ENCODE peak calls at places on chromosomes 13 and 19, in five cellular contexts. E is stimulated activated naive CD8-positive, alpha-beta T cell treated with anti-CD3 and anti-CD28 coated beads, Interleukin-15, Interleukin-2, amounts not matched to agents 100 U/mL and 50 U/mL, for 24 hours; A is fibroblast of the aortic adventitia; I is CD8-positive, alpha-beta memory T cell; K is astrocyte of the spinal cord. X is an unnamed sample.

GRCh38 chr19:49689133-49690072 is at the start of gene ADM5:
- DNase-seq in A (no peak), K (no peak), I (no peak), E (peak), X (peak)

GRCh38 chr13:27599096-27599495 is 21.2 kb downstream of the LNX2 start:
- DNase-seq in E (no peak), K (no peak), A (no peak), I (no peak), X (no peak)

GRCh38 chr13:55199132-55199531 is 1941.6 kb upstream of the PRR20A start:
- DNase-seq in K (no peak), A (no peak), E (no peak), I (no peak), X (no peak)

GRCh38 chr13:26017932-26018690 is 33.7 kb downstream of the SHISA2 start:
- DNase-seq in A (peak), K (no peak), E (no peak), I (no peak), X (no peak)

GRCh38 chr19:46133101-46133627 is 8.7 kb upstream of the IGFL3 start:
- DNase-seq in E (no peak), K (peak), I (no peak), A (peak), X (no peak)

GRCh38 chr13:95535243-95535642 is 17.3 kb upstream of the CLDN10 start:
- DNase-seq in A (peak), I (no peak), E (no peak), K (peak), X (no peak)

GRCh38 chr13:112931028-112931934 is 37.7 kb upstream of the MCF2L start:
- DNase-seq in I (no peak), A (peak), E (no peak), K (peak), X (no peak)

GRCh38 chr19:31882709-31883108 is 462.7 kb upstream of the ZNF507 start:
- DNase-seq in I (no peak), K (no peak), E (no peak), A (no peak), X (no peak)

GRCh38 chr19:35159606-35160005 is 5.1 kb downstream of the FXYD5 start:
- DNase-seq in A (no peak), I (no peak), E (no peak), K (no peak), X (no peak)

GRCh38 chr19:18317998-18318800 is 4.7 kb downstream of the LSM4 start:
- DNase-seq in E (peak), I (peak), K (no peak), A (no peak), X (peak)

GRCh38 chr13:97262058-97262457 is 39.9 kb downstream of the MBNL2 start:
- DNase-seq in K (no peak), E (peak), A (no peak), I (peak), X (peak)

GRCh38 chr13:78599911-78600310 is 3.4 kb downstream of the POU4F1 start:
- DNase-seq in K (no peak), I (no peak), E (no peak), A (no peak), X (no peak)

GRCh38 chr13:105952233-105952767 is 583.2 kb downstream of the EFNB2 start:
- DNase-seq in A (no peak), I (no peak), K (no peak), E (no peak), X (no peak)

GRCh38 chr19:37845932-37846331 is 60.5 kb downstream of the WDR87 start:
- DNase-seq in K (peak), I (no peak), A (no peak), E (no peak), X (no peak)

GRCh38 chr19:42280761-42281174 is 11.7 kb downstream of the CIC start:
- DNase-seq in A (no peak), K (peak), E (peak), I (peak), X (no peak)

GRCh38 chr19:29671393-29672076 is 6.3 kb downstream of the PLEKHF1 start:
- DNase-seq in K (peak), A (peak), I (peak), E (peak), X (peak)

GRCh38 chr13:48615017-48615416 is 38.7 kb upstream of the CYSLTR2 start:
- DNase-seq in A (no peak), E (no peak), I (no peak), K (no peak), X (no peak)

GRCh38 chr19:15292847-15293582 is 39.3 kb downstream of the BRD4 start:
- DNase-seq in I (no peak), E (no peak), K (no peak), A (peak), X (no peak)

GRCh38 chr19:40921005-40921897 is 39.2 kb upstream of the CYP2A7 start:
- DNase-seq in K (no peak), I (no peak), A (no peak), E (no peak), X (no peak)

GRCh38 chr19:39078436-39079200 is 5.5 kb upstream of the ACP7 start:
- DNase-seq in I (no peak), A (peak), K (peak), E (no peak), X (no peak)

GRCh38 chr13:98996046-98996445 is 18.2 kb upstream of the DOCK9 start:
- DNase-seq in A (no peak), E (no peak), K (no peak), I (no peak), X (no peak)

GRCh38 chr19:18856385-18857126 is 24.8 kb downstream of the UPF1 start:
- DNase-seq in I (no peak), E (no peak), K (no peak), A (peak), X (no peak)

GRCh38 chr13:24493356-24493755 is 19.2 kb downstream of the PARP4 start:
- DNase-seq in E (no peak), I (no peak), K (no peak), A (no peak), X (no peak)

GRCh38 chr13:35617420-35617819 is 140.9 kb upstream of the MAB21L1 start:
- DNase-seq in K (no peak), E (no peak), I (no peak), A (no peak), X (no peak)

GRCh38 chr13:73090116-73090811 is 31.5 kb downstream of the KLF5 start:
- DNase-seq in E (peak), I (no peak), A (peak), K (peak), X (peak)

GRCh38 chr19:8611890-8612806 is 1.6 kb upstream of the ADAMTS10 start:
- DNase-seq in I (no peak), K (peak), A (peak), E (no peak), X (no peak)

GRCh38 chr13:22061371-22061805 is 390.5 kb downstream of the FGF9 start:
- DNase-seq in K (no peak), E (peak), A (no peak), I (peak), X (peak)

GRCh38 chr19:58097783-58098681 is at the start of gene ZSCAN18:
- DNase-seq in I (peak), A (peak), K (peak), E (peak), X (peak)

GRCh38 chr19:10544242-10544752 is 593 bp downstream of the ATG4D start:
- DNase-seq in E (peak), A (no peak), K (no peak), I (no peak), X (peak)

GRCh38 chr19:9971341-9971897 is 35.1 kb upstream of the OLFM2 start:
- DNase-seq in I (no peak), A (no peak), E (no peak), K (no peak), X (no peak)

GRCh38 chr13:44489751-44490150 is 86.4 kb downstream of the TSC22D1 start:
- DNase-seq in E (no peak), K (no peak), I (no peak), A (no peak), X (no peak)

GRCh38 chr13:113548171-113548641 is 36.3 kb upstream of the TFDP1 start:
- DNase-seq in E (no peak), A (peak), I (no peak), K (peak), X (no peak)

GRCh38 chr13:21124853-21125252 is 51.5 kb downstream of the SKA3 start:
- DNase-seq in E (no peak), A (peak), I (no peak), K (peak), X (no peak)

GRCh38 chr13:35723820-35724219 is 247.3 kb upstream of the MAB21L1 start:
- DNase-seq in E (no peak), K (no peak), I (no peak), A (peak), X (no peak)

GRCh38 chr13:79659161-79659560 is 178.2 kb downstream of the NDFIP2 start:
- DNase-seq in I (no peak), A (peak), K (no peak), E (no peak), X (no peak)

GRCh38 chr19:38713227-38713649 is 31.0 kb downstream of the CAPN12 start:
- DNase-seq in I (no peak), K (no peak), E (no peak), A (peak), X (no peak)

X was measured in activated naive CD4-positive, alpha-beta T cell treated with anti-CD3 and anti-CD28 coated beads for 36 hours.